ENCODE peak calls at places on chromosomes 16 and 17, in six cellular contexts. B is left ventricle myocardium inferior, T is thyroid gland, Q is right lobe of liver, A is fibroblast of lung, S is body of pancreas. O is an unnamed sample.

GRCh38 chr17:74780443-74781238 is 4.5 kb upstream of the NAT9 start:
- DNase-seq in B (no peak), T (no peak), Q (no peak), A (peak), S (no peak), O (no peak)

GRCh38 chr17:1038459-1039118 is 41.7 kb downstream of the TIMM22 start:
- DNase-seq in B (no peak), T (no peak), Q (no peak), A (no peak), S (no peak), O (no peak)

GRCh38 chr16:75620326-75621169 is 2.5 kb downstream of the ADAT1 start:
- DNase-seq in B (no peak), T (no peak), Q (no peak), A (no peak), S (no peak), O (no peak)

GRCh38 chr17:6096201-6097004 is 26.2 kb downstream of the WSCD1 start:
- DNase-seq in B (no peak), T (no peak), Q (no peak), A (no peak), S (no peak), O (no peak)

GRCh38 chr16:56789360-56789759 is 59.4 kb downstream of the NUP93 start:
- DNase-seq in B (no peak), T (peak), Q (no peak), A (peak), S (peak), O (no peak)

GRCh38 chr17:12727881-12728280 is 61.4 kb upstream of the ARHGAP44 start:
- DNase-seq in B (no peak), T (no peak), Q (no peak), A (peak), S (no peak), O (no peak)

GRCh38 chr16:88923926-88924833 is 52.8 kb downstream of the CBFA2T3 start:
- DNase-seq in B (no peak), T (no peak), Q (no peak), A (no peak), S (peak), O (no peak)

GRCh38 chr17:57033296-57033695 is 51.8 kb upstream of the AKAP1 start:
- DNase-seq in B (no peak), T (peak), Q (no peak), A (peak), S (peak), O (no peak)

GRCh38 chr17:48058393-48059124 is 10.4 kb downstream of the NFE2L1 start:
- DNase-seq in B (no peak), T (no peak), Q (no peak), A (no peak), S (no peak), O (no peak)

GRCh38 chr17:57406981-57407286 is 150.6 kb downstream of the MSI2 start:
- DNase-seq in B (no peak), T (no peak), Q (no peak), A (no peak), S (no peak), O (no peak)

GRCh38 chr17:17526369-17526768 is 30.2 kb upstream of the RASD1 start:
- DNase-seq in B (peak), T (peak), Q (peak), A (no peak), S (peak), O (no peak)

GRCh38 chr17:27529230-27529796 is 73.1 kb downstream of the KSR1 start:
- DNase-seq in B (no peak), T (peak), Q (no peak), A (peak), S (peak), O (peak)

GRCh38 chr16:55543470-55543869 is 23.0 kb upstream of the CAPNS2 start:
- DNase-seq in B (no peak), T (no peak), Q (no peak), A (peak), S (no peak), O (no peak)

GRCh38 chr17:59786536-59787319 is 79.3 kb downstream of the VMP1 start:
- DNase-seq in B (no peak), T (peak), Q (no peak), A (peak), S (peak), O (peak)

GRCh38 chr17:78735832-78736525 is 46.1 kb downstream of the CYTH1 start:
- DNase-seq in B (no peak), T (no peak), Q (no peak), A (no peak), S (peak), O (no peak)

GRCh38 chr17:72751746-72752145 is 340.7 kb downstream of the SLC39A11 start:
- DNase-seq in B (no peak), T (no peak), Q (no peak), A (no peak), S (no peak), O (no peak)

GRCh38 chr16:11835891-11836652 is 15.3 kb downstream of the RSL1D1 start:
- DNase-seq in B (no peak), T (no peak), Q (no peak), A (peak), S (no peak), O (peak)

GRCh38 chr17:66904760-66905637 is 59.5 kb upstream of the CACNG4 start:
- DNase-seq in B (peak), T (no peak), Q (no peak), A (peak), S (peak), O (peak)

GRCh38 chr17:9055281-9055680 is 34.0 kb downstream of the NTN1 start:
- DNase-seq in B (no peak), T (no peak), Q (no peak), A (no peak), S (no peak), O (no peak)

GRCh38 chr17:57035971-57036481 is 49.0 kb upstream of the AKAP1 start:
- DNase-seq in B (no peak), T (peak), Q (peak), A (no peak), S (peak), O (no peak)

GRCh38 chr17:56676807-56677206 is 83.3 kb downstream of the NOG start:
- DNase-seq in B (no peak), T (no peak), Q (no peak), A (no peak), S (no peak), O (no peak)

GRCh38 chr17:34445145-34445544 is 82.1 kb upstream of the CCL1 start:
- DNase-seq in B (no peak), T (no peak), Q (no peak), A (no peak), S (no peak), O (no peak)

GRCh38 chr17:75626496-75627038 is 6.7 kb upstream of the SMIM5 start:
- DNase-seq in B (no peak), T (no peak), Q (no peak), A (no peak), S (no peak), O (no peak)

GRCh38 chr17:10357768-10358167 is 15.0 kb downstream of the MYH13 start:
- DNase-seq in B (no peak), T (peak), Q (no peak), A (no peak), S (no peak), O (no peak)

GRCh38 chr17:58289869-58290268 is 9.1 kb upstream of the MPO start:
- DNase-seq in B (no peak), T (no peak), Q (no peak), A (no peak), S (no peak), O (no peak)

GRCh38 chr17:78401891-78402290 is 23.4 kb downstream of the PGS1 start:
- DNase-seq in B (no peak), T (no peak), Q (no peak), A (no peak), S (no peak), O (no peak)

GRCh38 chr17:75207760-75208159 is 2.3 kb downstream of the NUP85 start:
- DNase-seq in B (no peak), T (no peak), Q (peak), A (no peak), S (no peak), O (no peak)

GRCh38 chr17:8479431-8479947 is 43.8 kb downstream of the NDEL1 start:
- DNase-seq in B (peak), T (no peak), Q (no peak), A (peak), S (no peak), O (no peak)

GRCh38 chr16:3716831-3717234 is 491 bp downstream of the TRAP1 start:
- DNase-seq in B (no peak), T (peak), Q (no peak), A (no peak), S (no peak), O (no peak)

GRCh38 chr17:57794841-57795240 is 49.7 kb upstream of the CCDC182 start:
- DNase-seq in B (no peak), T (no peak), Q (no peak), A (no peak), S (no peak), O (no peak)

GRCh38 chr16:1535391-1536291 is 2.2 kb downstream of the TMEM204 start:
- DNase-seq in B (no peak), T (no peak), Q (no peak), A (peak), S (no peak), O (no peak)

DNA sequence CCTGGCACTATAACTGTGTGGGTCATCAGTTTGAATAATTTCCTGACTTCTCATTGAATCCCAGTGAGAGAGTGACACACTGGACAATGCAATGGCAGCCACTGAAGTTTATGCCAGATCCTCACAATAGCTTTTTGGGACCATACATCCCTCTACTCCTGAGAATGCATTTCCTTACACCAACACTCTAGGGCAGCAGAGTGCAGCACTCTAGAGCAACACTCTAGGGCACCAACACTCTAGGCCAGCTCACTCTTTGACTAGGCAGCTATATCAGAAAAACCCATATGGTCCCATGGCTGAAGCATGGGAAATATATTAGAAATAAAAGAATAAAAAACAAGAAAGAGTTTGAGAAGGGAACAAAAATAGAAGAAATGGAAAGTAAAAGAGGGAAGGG is 309.2 kb downstream of the MAP2K6 start:
- DNase-seq in B (no peak), T (no peak), Q (no peak), A (peak), S (no peak), O (no peak)
- TF ChIP-seq CTCF in B (no peak), T (no peak), Q (no peak), A (peak), S (no peak), O (peak)

GRCh38 chr16:10383626-10384025 is 2.2 kb upstream of the ATF7IP2 start:
- DNase-seq in B (no peak), T (no peak), Q (no peak), A (no peak), S (no peak), O (no peak)
- H3K4me3 ChIP-seq in B (no peak), T (no peak), Q (no peak), A (no peak), S (no peak), O (no peak)

GRCh38 chr17:4956493-4957061 is 5.7 kb downstream of the ENO3 start:
- DNase-seq in B (no peak), T (peak), Q (no peak), A (no peak), S (peak), O (no peak)
- TF ChIP-seq CTCF in B (peak), T (peak), Q (no peak), A (no peak), S (peak), O (peak)

GRCh38 chr16:49876716-49877129 is 20.8 kb upstream of the ZNF423 start:
- DNase-seq in B (peak), T (peak), Q (peak), A (no peak), S (peak), O (no peak)
- H3K4me3 ChIP-seq in B (peak), T (peak), Q (no peak), A (no peak), S (no peak), O (no peak)

GRCh38 chr16:8935989-8936388 is 27.7 kb downstream of the USP7 start:
- DNase-seq in B (no peak), T (no peak), Q (no peak), A (no peak), S (no peak), O (no peak)
- TF ChIP-seq CTCF in B (no peak), T (no peak), Q (no peak), A (peak), S (no peak), O (peak)

DNA sequence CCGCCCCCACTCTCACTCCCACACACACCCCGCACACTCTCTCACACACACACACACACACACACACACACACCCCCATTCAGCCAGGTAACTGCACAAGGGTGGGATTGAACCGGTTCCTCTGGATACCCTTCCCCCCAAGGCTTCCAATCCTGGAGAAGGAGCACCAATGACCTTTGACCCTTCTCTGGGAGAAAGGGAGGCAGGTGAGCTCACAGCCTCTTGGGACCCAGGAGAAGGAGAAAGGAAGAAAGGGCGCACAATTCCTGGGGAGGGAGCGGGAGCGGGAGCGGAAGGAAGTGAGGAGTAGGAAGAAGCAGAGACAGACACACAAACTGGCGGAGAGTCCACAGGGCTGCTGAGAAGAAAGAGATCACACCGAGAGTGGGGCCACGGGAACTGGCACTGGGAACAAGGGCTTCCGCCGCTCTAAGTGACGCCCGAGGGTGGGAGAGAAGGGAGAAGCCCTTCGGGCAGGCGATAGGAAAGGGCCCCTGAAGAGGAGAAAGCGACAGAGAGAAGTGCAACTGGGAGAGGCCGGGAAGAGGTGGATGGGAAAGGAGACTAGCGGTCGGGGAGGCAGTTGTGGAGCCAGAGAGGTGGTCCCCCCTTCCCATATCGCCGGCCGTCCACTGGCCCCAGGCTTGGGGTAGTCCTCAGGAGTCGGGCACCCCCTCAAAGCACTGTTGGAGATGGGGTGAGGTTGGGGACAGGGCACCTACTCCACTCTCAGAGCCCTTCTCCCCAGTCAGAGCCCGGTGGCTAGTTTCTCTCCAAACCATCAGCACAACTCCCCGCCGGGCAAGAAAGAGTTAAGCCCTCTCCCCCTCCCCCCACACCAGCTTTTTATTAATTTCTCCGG is 1.3 kb downstream of the SAMD14 start:
- DNase-seq in B (no peak), T (no peak), Q (no peak), A (no peak), S (no peak), O (no peak)
- H3K4me3 ChIP-seq in B (peak), T (peak), Q (peak), A (peak), S (no peak), O (peak)

DNA sequence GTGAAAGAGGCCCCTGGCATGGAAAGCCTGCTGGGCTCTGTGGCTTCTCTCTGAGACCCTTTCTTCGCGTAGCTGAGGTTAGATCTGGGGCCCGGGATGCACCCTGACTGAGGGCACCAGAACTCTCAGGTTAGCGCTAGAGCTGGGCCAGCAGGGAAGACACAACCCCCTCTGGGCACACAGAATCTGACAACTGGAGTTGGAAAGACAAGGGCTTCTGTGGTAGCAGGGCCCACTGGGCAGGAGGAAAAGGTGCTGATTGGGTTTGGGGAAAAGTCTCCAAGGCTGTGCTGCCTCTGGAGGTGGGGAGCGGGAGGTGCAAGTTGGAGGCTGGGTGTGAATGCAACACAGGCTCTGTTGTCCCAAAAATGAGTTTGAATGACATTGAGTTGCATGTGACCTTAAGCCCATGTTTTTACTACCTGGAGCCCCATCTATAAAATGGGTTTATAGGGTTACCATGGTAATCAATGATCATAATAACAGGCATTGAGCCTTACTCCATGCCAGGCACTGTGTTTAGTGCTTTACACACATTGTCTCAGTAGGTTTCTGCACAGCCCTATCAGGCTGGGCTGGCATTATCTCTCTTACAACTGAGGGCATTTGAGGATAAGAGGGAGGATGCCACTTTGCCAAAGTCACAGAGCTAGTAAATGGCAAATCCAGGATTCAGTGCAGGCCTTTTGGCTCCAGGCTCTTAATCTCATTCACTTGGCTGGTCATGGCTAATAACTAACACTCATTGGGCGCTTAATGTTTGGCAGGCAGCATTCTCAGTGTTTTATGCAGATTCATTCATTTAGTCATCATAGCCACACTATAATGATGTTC is 9.5 kb upstream of the IGFBP4 start:
- DNase-seq in B (no peak), T (peak), Q (peak), A (no peak), S (no peak), O (no peak)
- TF ChIP-seq CTCF in B (peak), T (peak), Q (peak), A (peak), S (peak), O (peak)

DNA sequence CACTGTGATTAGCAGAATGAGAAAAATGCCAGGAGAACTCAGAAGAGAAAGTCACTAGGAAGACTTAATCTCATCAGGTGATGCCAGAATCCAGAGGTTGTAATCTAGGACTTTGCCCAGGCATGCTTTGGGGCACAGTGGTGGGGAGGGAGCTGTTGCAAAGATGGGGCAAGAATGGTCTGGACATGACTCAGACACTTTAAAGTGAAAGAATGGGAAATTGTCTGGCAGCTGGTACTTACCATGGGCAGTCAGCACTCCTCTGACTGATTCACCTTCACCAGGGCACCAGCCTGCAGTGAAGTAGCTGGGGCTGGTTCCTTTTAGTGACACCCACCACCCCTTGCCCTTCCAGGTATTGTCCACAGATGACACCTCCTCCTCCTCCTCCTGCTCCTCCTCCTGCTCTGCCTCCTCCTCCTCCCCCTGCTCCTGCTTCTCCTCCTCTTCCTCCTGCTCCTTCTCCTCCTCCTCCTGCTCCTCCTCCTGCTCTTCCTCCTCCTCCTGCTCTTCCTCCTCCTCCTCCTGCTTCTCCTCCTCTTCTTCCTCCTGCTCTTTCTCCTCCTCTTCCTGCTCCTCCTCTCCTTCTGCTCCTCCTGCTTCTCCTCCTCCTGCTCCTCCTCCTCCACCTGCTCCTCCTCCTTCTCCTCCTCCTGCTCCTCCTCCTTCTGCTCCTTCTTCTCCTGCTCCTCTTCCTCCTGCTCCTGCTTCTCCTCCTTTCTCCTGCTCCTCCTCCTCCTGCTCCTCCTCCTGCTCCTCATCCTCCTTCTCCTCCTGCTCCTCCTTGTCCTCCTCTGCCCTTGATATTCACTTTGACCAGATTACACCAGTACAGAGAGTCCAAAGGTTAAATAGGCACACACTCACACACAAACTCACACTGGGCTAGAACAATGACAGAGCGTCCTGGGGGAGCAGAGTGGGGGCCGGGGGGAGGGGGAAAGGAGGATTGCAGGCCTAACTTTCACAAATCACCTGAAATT is at the start of gene CHD9NB:
- DNase-seq in B (no peak), T (peak), Q (peak), A (peak), S (peak), O (peak)
- H3K4me3 ChIP-seq in B (no peak), T (no peak), Q (no peak), A (peak), S (no peak), O (peak)